ENCODE peak calls at places on chromosomes 6 and 20, in four cellular contexts. One of them, this sample, is unnamed.

GRCh38 chr20:5073154-5074049 is 46.4 kb downstream of the PCNA start:
- DNase-seq in right cardiac atrium: peak; percentile 95
- DNase-seq in adrenal gland: peak; percentile 96
- DNase-seq in A673: no peak
- DNase-seq in this sample: peak; percentile 89

GRCh38 chr6:148934534-148934933 is 187.7 kb downstream of the UST start:
- DNase-seq in right cardiac atrium: peak; percentile 59
- DNase-seq in adrenal gland: peak; percentile 66
- DNase-seq in A673: peak; percentile 10
- DNase-seq in this sample: no peak

GRCh38 chr6:12198851-12199250 is 91.3 kb upstream of the EDN1 start:
- DNase-seq in right cardiac atrium: no peak
- DNase-seq in adrenal gland: no peak
- DNase-seq in A673: no peak
- DNase-seq in this sample: no peak

GRCh38 chr6:12886961-12887775 is 170.6 kb downstream of the PHACTR1 start:
- DNase-seq in right cardiac atrium: no peak
- DNase-seq in adrenal gland: no peak
- DNase-seq in A673: peak; percentile 34
- DNase-seq in this sample: no peak

GRCh38 chr20:41618807-41619294 is 674 bp upstream of the CHD6 start:
- DNase-seq in right cardiac atrium: no peak
- DNase-seq in adrenal gland: peak; percentile 40
- DNase-seq in A673: peak; percentile 30
- DNase-seq in this sample: no peak

GRCh38 chr6:35980991-35981645 is 43.3 kb downstream of the SLC26A8 start:
- DNase-seq in right cardiac atrium: no peak
- DNase-seq in adrenal gland: no peak
- DNase-seq in A673: no peak
- DNase-seq in this sample: no peak

GRCh38 chr20:17614176-17614811 is 44.4 kb downstream of the DSTN start:
- DNase-seq in right cardiac atrium: peak; percentile 95
- DNase-seq in adrenal gland: peak; percentile 47
- DNase-seq in A673: peak; percentile 91
- DNase-seq in this sample: peak; percentile 83

GRCh38 chr6:118963003-118963402 is 28.0 kb upstream of the MCM9 start:
- DNase-seq in right cardiac atrium: no peak
- DNase-seq in adrenal gland: no peak
- DNase-seq in A673: peak; percentile 11
- DNase-seq in this sample: no peak

GRCh38 chr20:33120934-33121333 is 41.5 kb downstream of the BPIFB4 start:
- DNase-seq in right cardiac atrium: no peak
- DNase-seq in adrenal gland: no peak
- DNase-seq in A673: no peak
- DNase-seq in this sample: no peak

GRCh38 chr6:82283771-82284420 is 36.4 kb upstream of the IBTK start:
- DNase-seq in right cardiac atrium: peak; percentile 22
- DNase-seq in adrenal gland: no peak
- DNase-seq in A673: no peak
- DNase-seq in this sample: no peak

GRCh38 chr20:58306421-58307261 is 2.9 kb upstream of the RAB22A start:
- DNase-seq in right cardiac atrium: peak; percentile 53
- DNase-seq in adrenal gland: peak; percentile 46
- DNase-seq in A673: no peak
- DNase-seq in this sample: no peak

GRCh38 chr6:116783852-116784251 is 18.3 kb upstream of the FAM162B start:
- DNase-seq in right cardiac atrium: no peak
- DNase-seq in adrenal gland: no peak
- DNase-seq in A673: no peak
- DNase-seq in this sample: no peak

GRCh38 chr6:836276-836853 is 143.4 kb upstream of the EXOC2 start:
- DNase-seq in right cardiac atrium: no peak
- DNase-seq in adrenal gland: no peak
- DNase-seq in A673: no peak
- DNase-seq in this sample: no peak

GRCh38 chr6:137424243-137424642 is 70.0 kb downstream of the OLIG3 start:
- DNase-seq in right cardiac atrium: no peak
- DNase-seq in adrenal gland: no peak
- DNase-seq in A673: no peak
- DNase-seq in this sample: no peak

GRCh38 chr6:70391513-70391912 is 21.8 kb upstream of the FAM135A start:
- DNase-seq in right cardiac atrium: no peak
- DNase-seq in adrenal gland: no peak
- DNase-seq in A673: no peak
- DNase-seq in this sample: no peak

GRCh38 chr6:43790031-43790430 is 20.0 kb downstream of the VEGFA start:
- DNase-seq in right cardiac atrium: peak; percentile 85
- DNase-seq in adrenal gland: peak; percentile 58
- DNase-seq in A673: no peak
- DNase-seq in this sample: no peak

GRCh38 chr6:13407709-13408695 is 79.4 kb downstream of the GFOD1 start:
- DNase-seq in right cardiac atrium: peak; percentile 68
- DNase-seq in adrenal gland: peak; percentile 51
- DNase-seq in A673: no peak
- DNase-seq in this sample: no peak

GRCh38 chr6:65229768-65230167 is 477.3 kb downstream of the EYS start:
- DNase-seq in right cardiac atrium: no peak
- DNase-seq in adrenal gland: no peak
- DNase-seq in A673: no peak
- DNase-seq in this sample: no peak

GRCh38 chr6:130600880-130601341 is 226.3 kb upstream of the SMLR1 start:
- DNase-seq in right cardiac atrium: no peak
- DNase-seq in adrenal gland: no peak
- DNase-seq in A673: peak; percentile 95
- DNase-seq in this sample: no peak

GRCh38 chr6:42572523-42572922 is 8.7 kb downstream of the UBR2 start:
- DNase-seq in right cardiac atrium: no peak
- DNase-seq in adrenal gland: no peak
- DNase-seq in A673: no peak
- DNase-seq in this sample: no peak

DNA sequence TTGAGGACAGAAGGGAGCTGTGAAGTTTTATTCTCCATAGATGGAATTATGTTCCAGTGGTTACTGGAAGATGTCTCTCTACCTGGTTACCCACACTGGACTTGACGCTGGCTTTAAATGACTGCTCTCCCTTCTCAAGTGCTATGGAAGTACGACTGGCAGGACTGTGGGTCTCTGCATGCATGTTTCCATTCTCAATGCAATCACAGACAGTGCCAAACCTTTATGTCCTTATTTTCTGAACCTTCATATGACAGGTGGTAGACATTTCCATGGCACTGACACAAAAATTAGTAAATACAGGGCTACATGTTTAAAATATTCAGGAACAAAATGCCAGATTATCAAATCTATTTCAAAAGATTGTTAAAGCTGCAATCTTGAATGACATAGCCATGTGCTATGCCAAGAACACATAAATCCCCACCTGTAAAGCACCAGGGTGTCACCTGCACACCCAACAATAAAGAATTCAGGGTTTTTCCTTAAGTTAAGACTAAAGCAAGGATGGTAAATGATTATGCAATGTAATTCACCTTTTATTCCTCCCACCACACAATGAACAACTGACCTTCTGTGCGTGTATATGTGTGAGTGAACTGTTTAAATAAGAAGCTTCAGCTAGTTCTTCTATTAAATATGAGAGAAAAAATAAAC is 153.3 kb upstream of the ENPP5 start:
- DNase-seq in right cardiac atrium: no peak
- DNase-seq in adrenal gland: no peak
- DNase-seq in A673: no peak
- DNase-seq in this sample: no peak
- H3K4me3 ChIP-seq in right cardiac atrium: no peak overlapping the region
- H3K4me3 ChIP-seq in adrenal gland: no peak overlapping the region
- H3K4me3 ChIP-seq in A673: no peak overlapping the region
- H3K4me3 ChIP-seq in this sample: no peak overlapping the region

GRCh38 chr6:45896783-45897441 is 118.7 kb downstream of the CLIC5 start:
- DNase-seq in right cardiac atrium: no peak
- DNase-seq in adrenal gland: no peak
- DNase-seq in A673: no peak
- DNase-seq in this sample: no peak

GRCh38 chr6:45900808-45901752 is 114.6 kb downstream of the CLIC5 start:
- DNase-seq in right cardiac atrium: no peak
- DNase-seq in adrenal gland: no peak
- DNase-seq in A673: no peak
- DNase-seq in this sample: no peak

GRCh38 chr6:45898941-45899682 is 116.5 kb downstream of the CLIC5 start:
- DNase-seq in right cardiac atrium: no peak
- DNase-seq in adrenal gland: no peak
- DNase-seq in A673: no peak
- DNase-seq in this sample: no peak

GRCh38 chr6:45901777-45902650 is 113.6 kb downstream of the CLIC5 start:
- DNase-seq in right cardiac atrium: no peak
- DNase-seq in adrenal gland: no peak
- DNase-seq in A673: no peak
- DNase-seq in this sample: no peak

GRCh38 chr6:45899683-45899946 is 116.0 kb downstream of the CLIC5 start:
- DNase-seq in right cardiac atrium: no peak
- DNase-seq in adrenal gland: no peak
- DNase-seq in A673: no peak
- DNase-seq in this sample: no peak
- H3K27ac ChIP-seq in right cardiac atrium: peak overlapping the region; percentile 84
- H3K27ac ChIP-seq in adrenal gland: no peak overlapping the region
- H3K27ac ChIP-seq in A673: no peak overlapping the region
- H3K27ac ChIP-seq in this sample: no peak overlapping the region

GRCh38 chr6:161403717-161404116 is 129.9 kb upstream of the AGPAT4 start:
- DNase-seq in right cardiac atrium: no peak
- DNase-seq in adrenal gland: no peak
- DNase-seq in A673: no peak
- DNase-seq in this sample: no peak
- H3K4me1 ChIP-seq in right cardiac atrium: peaks cover 2% of the 10 kb centered on the region
- H3K4me1 ChIP-seq in adrenal gland: no peaks in the 10 kb centered on the region
- H3K4me1 ChIP-seq in A673: no peaks in the 10 kb centered on the region
- H3K4me1 ChIP-seq in this sample: peaks cover 9% of the 10 kb centered on the region

DNA sequence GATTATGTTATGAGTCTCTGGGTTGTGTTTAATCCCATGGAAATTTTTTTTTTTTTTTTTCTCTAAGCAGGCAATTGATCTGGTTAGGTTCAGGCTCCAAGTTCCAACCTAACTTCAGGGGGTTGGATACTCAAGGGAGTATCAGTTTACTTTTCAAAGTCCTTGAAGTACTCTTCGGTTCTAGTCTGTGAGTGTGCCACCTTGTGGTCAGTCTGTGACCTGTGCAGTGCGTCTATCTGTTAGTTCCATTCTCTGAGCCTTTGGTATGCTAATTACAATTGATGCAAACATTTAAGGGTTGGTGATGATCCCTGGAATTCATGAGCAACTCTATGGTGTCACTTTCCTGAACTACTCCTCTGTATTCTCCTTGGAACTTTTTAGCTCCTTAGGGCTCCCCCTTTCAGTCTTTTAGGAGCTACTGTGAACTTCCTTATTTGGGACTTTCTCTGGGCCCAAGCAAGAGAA is 342.0 kb downstream of the SOX4 start:
- DNase-seq in right cardiac atrium: no peak
- DNase-seq in adrenal gland: peak; percentile 54
- DNase-seq in A673: peak; percentile 64
- DNase-seq in this sample: no peak
- H3K4me3 ChIP-seq in right cardiac atrium: no peak overlapping the region
- H3K4me3 ChIP-seq in adrenal gland: no peak overlapping the region
- H3K4me3 ChIP-seq in A673: no peak overlapping the region
- H3K4me3 ChIP-seq in this sample: no peak overlapping the region

DNA sequence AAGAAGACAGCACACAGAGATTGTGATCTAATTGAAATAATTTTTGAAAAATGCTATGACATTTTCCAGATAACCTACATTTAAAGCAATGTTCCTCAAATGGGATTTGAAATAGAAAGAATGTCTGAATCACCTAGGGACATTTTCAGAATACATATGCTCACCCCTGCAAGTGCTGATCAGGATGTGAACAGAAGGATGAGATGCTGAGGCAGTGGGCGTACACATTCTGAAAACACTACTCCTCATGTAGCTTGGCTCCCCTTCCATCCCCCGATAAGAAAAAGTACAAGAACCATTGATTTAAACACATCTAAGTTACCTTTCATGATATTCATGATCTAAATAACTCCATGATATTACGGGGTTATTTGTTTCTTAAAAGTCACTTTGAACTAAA is 29.9 kb upstream of the HINT3 start:
- DNase-seq in right cardiac atrium: no peak
- DNase-seq in adrenal gland: no peak
- DNase-seq in A673: no peak
- DNase-seq in this sample: no peak
- H3K27ac ChIP-seq in right cardiac atrium: no peak overlapping the region
- H3K27ac ChIP-seq in adrenal gland: no peak overlapping the region
- H3K27ac ChIP-seq in A673: no peak overlapping the region
- H3K27ac ChIP-seq in this sample: no peak overlapping the region

DNA sequence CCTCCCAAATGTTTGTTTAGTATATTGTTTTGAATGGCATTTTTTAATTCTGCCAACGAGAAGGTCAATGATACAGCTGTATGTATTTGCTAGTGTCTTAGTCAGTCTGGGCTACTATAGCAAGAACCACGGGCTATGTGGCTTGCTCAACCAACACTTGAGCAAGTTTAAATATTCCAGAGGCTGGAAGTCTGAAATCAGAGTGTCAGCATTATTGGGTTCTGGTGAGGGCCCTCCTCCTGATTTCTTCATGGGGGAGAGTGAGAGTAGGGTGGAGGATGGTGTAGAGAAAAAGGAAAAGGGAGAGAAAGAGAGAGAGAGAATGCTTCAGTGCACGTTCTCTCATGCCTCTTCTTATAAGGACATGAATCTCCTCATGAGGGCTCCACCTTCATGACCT is 144.6 kb downstream of the TSHZ2 start:
- DNase-seq in right cardiac atrium: no peak
- DNase-seq in adrenal gland: no peak
- DNase-seq in A673: no peak
- DNase-seq in this sample: no peak
- H3K4me1 ChIP-seq in right cardiac atrium: no peaks in the 10 kb centered on the region
- H3K4me1 ChIP-seq in adrenal gland: no peaks in the 10 kb centered on the region
- H3K4me1 ChIP-seq in A673: no peaks in the 10 kb centered on the region
- H3K4me1 ChIP-seq in this sample: no peaks in the 10 kb centered on the region

GRCh38 chr6:170152989-170153388 is 137.9 kb downstream of the DLL1 start:
- DNase-seq in right cardiac atrium: peak; percentile 69
- DNase-seq in adrenal gland: peak; percentile 61
- DNase-seq in A673: peak; percentile 63
- DNase-seq in this sample: no peak
- H3K4me3 ChIP-seq in right cardiac atrium: no peak overlapping the region
- H3K4me3 ChIP-seq in adrenal gland: no peak overlapping the region
- H3K4me3 ChIP-seq in A673: no peak overlapping the region
- H3K4me3 ChIP-seq in this sample: no peak overlapping the region

This sample was measured in heart right ventricle.